ENCODE peak calls at places on chromosome 12, in nine cellular contexts. One of them, this sample, is unnamed. For H3K4me1, the result is how much of the 10 kb centered on the place peaks cover.

GRCh38 chr12:124403273-124403672 is 108.4 kb downstream of the RFLNA start:
- DNase-seq in HCT116: no peak
- DNase-seq in fibroblast of lung: no peak
- DNase-seq in GM23338: no peak
- DNase-seq in tibial artery: peak
- DNase-seq in psoas muscle: peak
- DNase-seq in mucosa of descending colon: no peak
- DNase-seq in uterus: peak
- DNase-seq in Panc1: no peak
- DNase-seq in this sample: no peak

GRCh38 chr12:32887058-32887457 is 9.5 kb downstream of the PKP2 start:
- DNase-seq in HCT116: no peak
- DNase-seq in fibroblast of lung: no peak
- DNase-seq in GM23338: no peak
- DNase-seq in tibial artery: no peak
- DNase-seq in psoas muscle: no peak
- DNase-seq in mucosa of descending colon: no peak
- DNase-seq in uterus: no peak
- DNase-seq in Panc1: no peak
- DNase-seq in this sample: no peak

GRCh38 chr12:101875112-101875961 is 2.0 kb upstream of the DRAM1 start:
- DNase-seq in HCT116: no peak
- DNase-seq in fibroblast of lung: no peak
- DNase-seq in GM23338: no peak
- DNase-seq in tibial artery: no peak
- DNase-seq in psoas muscle: no peak
- DNase-seq in mucosa of descending colon: no peak
- DNase-seq in uterus: no peak
- DNase-seq in Panc1: no peak
- DNase-seq in this sample: no peak

GRCh38 chr12:44571031-44571550 is 305.0 kb downstream of the NELL2 start:
- DNase-seq in HCT116: no peak
- DNase-seq in fibroblast of lung: no peak
- DNase-seq in GM23338: no peak
- DNase-seq in tibial artery: no peak
- DNase-seq in psoas muscle: no peak
- DNase-seq in mucosa of descending colon: no peak
- DNase-seq in uterus: no peak
- DNase-seq in Panc1: no peak
- DNase-seq in this sample: no peak

GRCh38 chr12:524167-524951 is 64.6 kb downstream of the B4GALNT3 start:
- DNase-seq in HCT116: no peak
- DNase-seq in fibroblast of lung: no peak
- DNase-seq in GM23338: no peak
- DNase-seq in tibial artery: no peak
- DNase-seq in psoas muscle: no peak
- DNase-seq in mucosa of descending colon: peak
- DNase-seq in uterus: peak
- DNase-seq in Panc1: no peak
- DNase-seq in this sample: no peak

GRCh38 chr12:69714542-69714941 is 15.4 kb upstream of the BEST3 start:
- DNase-seq in HCT116: no peak
- DNase-seq in fibroblast of lung: no peak
- DNase-seq in GM23338: no peak
- DNase-seq in tibial artery: no peak
- DNase-seq in psoas muscle: no peak
- DNase-seq in mucosa of descending colon: no peak
- DNase-seq in uterus: no peak
- DNase-seq in Panc1: no peak
- DNase-seq in this sample: no peak

GRCh38 chr12:91555981-91556380 is 373.4 kb upstream of the DCN start:
- DNase-seq in HCT116: no peak
- DNase-seq in fibroblast of lung: no peak
- DNase-seq in GM23338: no peak
- DNase-seq in tibial artery: no peak
- DNase-seq in psoas muscle: no peak
- DNase-seq in mucosa of descending colon: no peak
- DNase-seq in uterus: no peak
- DNase-seq in Panc1: no peak
- DNase-seq in this sample: no peak

GRCh38 chr12:106841471-106842302 is 67.2 kb downstream of the RIC8B start:
- DNase-seq in HCT116: peak
- DNase-seq in fibroblast of lung: peak
- DNase-seq in GM23338: peak
- DNase-seq in tibial artery: no peak
- DNase-seq in psoas muscle: no peak
- DNase-seq in mucosa of descending colon: peak
- DNase-seq in uterus: peak
- DNase-seq in Panc1: no peak
- DNase-seq in this sample: no peak

GRCh38 chr12:110763578-110763977 is 20.9 kb upstream of the PPP1CC start:
- DNase-seq in HCT116: no peak
- DNase-seq in fibroblast of lung: no peak
- DNase-seq in GM23338: no peak
- DNase-seq in tibial artery: no peak
- DNase-seq in psoas muscle: no peak
- DNase-seq in mucosa of descending colon: no peak
- DNase-seq in uterus: no peak
- DNase-seq in Panc1: no peak
- DNase-seq in this sample: no peak

GRCh38 chr12:119115296-119115905 is 63.3 kb upstream of the HSPB8 start:
- DNase-seq in HCT116: peak
- DNase-seq in fibroblast of lung: peak
- DNase-seq in GM23338: peak
- DNase-seq in tibial artery: no peak
- DNase-seq in psoas muscle: no peak
- DNase-seq in mucosa of descending colon: peak
- DNase-seq in uterus: peak
- DNase-seq in Panc1: peak
- DNase-seq in this sample: no peak

GRCh38 chr12:121036810-121037326 is 2.2 kb downstream of the OASL start:
- DNase-seq in HCT116: no peak
- DNase-seq in fibroblast of lung: peak
- DNase-seq in GM23338: no peak
- DNase-seq in tibial artery: no peak
- DNase-seq in psoas muscle: no peak
- DNase-seq in mucosa of descending colon: no peak
- DNase-seq in uterus: no peak
- DNase-seq in Panc1: no peak
- DNase-seq in this sample: no peak

GRCh38 chr12:95143784-95144205 is 70.4 kb upstream of the NR2C1 start:
- DNase-seq in HCT116: no peak
- DNase-seq in fibroblast of lung: peak
- DNase-seq in GM23338: peak
- DNase-seq in tibial artery: no peak
- DNase-seq in psoas muscle: no peak
- DNase-seq in mucosa of descending colon: no peak
- DNase-seq in uterus: no peak
- DNase-seq in Panc1: no peak
- DNase-seq in this sample: no peak

GRCh38 chr12:2052861-2053674 is at the start of gene CACNA1C:
- DNase-seq in HCT116: no peak
- DNase-seq in fibroblast of lung: peak
- DNase-seq in GM23338: peak
- DNase-seq in tibial artery: peak
- DNase-seq in psoas muscle: peak
- DNase-seq in mucosa of descending colon: peak
- DNase-seq in uterus: peak
- DNase-seq in Panc1: no peak
- DNase-seq in this sample: peak

DNA sequence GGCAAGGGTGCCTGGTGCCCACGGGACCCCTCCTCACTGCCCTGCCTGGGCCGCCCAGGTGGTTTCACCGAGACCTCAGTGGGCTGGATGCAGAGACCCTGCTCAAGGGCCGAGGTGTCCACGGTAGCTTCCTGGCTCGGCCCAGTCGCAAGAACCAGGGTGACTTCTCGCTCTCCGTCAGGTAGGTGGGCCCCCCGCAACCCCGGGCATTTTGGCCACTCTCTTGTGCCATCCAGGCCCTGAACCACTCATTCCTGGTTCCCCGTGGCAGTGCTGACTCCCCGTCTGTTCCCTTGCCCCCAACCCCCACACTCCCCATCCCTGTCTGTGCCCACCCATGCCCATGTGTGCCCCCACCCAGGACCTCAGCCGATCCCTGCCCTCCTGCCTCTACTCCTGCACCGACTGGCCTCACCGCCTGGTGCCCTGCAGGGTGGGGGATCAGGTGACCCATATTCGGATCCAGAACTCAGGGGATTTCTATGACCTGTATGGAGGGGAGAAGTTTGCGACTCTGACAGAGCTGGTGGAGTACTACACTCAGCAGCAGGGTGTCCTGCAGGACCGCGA is 480 bp downstream of the PTPN6 start:
- DNase-seq in HCT116: no peak
- DNase-seq in fibroblast of lung: no peak
- DNase-seq in GM23338: no peak
- DNase-seq in tibial artery: no peak
- DNase-seq in psoas muscle: no peak
- DNase-seq in mucosa of descending colon: no peak
- DNase-seq in uterus: no peak
- DNase-seq in Panc1: no peak
- DNase-seq in this sample: no peak
- H3K4me1 ChIP-seq in HCT116: under half
- H3K4me1 ChIP-seq in fibroblast of lung: under half
- H3K4me1 ChIP-seq in GM23338: under half
- H3K4me1 ChIP-seq in tibial artery: under half
- H3K4me1 ChIP-seq in psoas muscle: under half
- H3K4me1 ChIP-seq in mucosa of descending colon: under half
- H3K4me1 ChIP-seq in uterus: under half
- H3K4me1 ChIP-seq in Panc1: under half
- H3K4me1 ChIP-seq in this sample: under half

GRCh38 chr12:38772427-38772826 is 133.0 kb downstream of the CPNE8 start:
- DNase-seq in HCT116: no peak
- DNase-seq in fibroblast of lung: no peak
- DNase-seq in GM23338: no peak
- DNase-seq in tibial artery: no peak
- DNase-seq in psoas muscle: no peak
- DNase-seq in mucosa of descending colon: no peak
- DNase-seq in uterus: no peak
- DNase-seq in Panc1: no peak
- DNase-seq in this sample: no peak
- H3K4me1 ChIP-seq in HCT116: under half
- H3K4me1 ChIP-seq in fibroblast of lung: under half
- H3K4me1 ChIP-seq in GM23338: under half
- H3K4me1 ChIP-seq in tibial artery: under half
- H3K4me1 ChIP-seq in psoas muscle: under half
- H3K4me1 ChIP-seq in mucosa of descending colon: under half
- H3K4me1 ChIP-seq in uterus: under half
- H3K4me1 ChIP-seq in Panc1: under half
- H3K4me1 ChIP-seq in this sample: under half

GRCh38 chr12:52944683-52945388 is 4.1 kb upstream of the KRT18 start:
- DNase-seq in HCT116: no peak
- DNase-seq in fibroblast of lung: no peak
- DNase-seq in GM23338: no peak
- DNase-seq in tibial artery: no peak
- DNase-seq in psoas muscle: no peak
- DNase-seq in mucosa of descending colon: no peak
- DNase-seq in uterus: no peak
- DNase-seq in Panc1: no peak
- DNase-seq in this sample: no peak

GRCh38 chr12:52945389-52946232 is 3.3 kb upstream of the KRT18 start:
- DNase-seq in HCT116: no peak
- DNase-seq in fibroblast of lung: peak
- DNase-seq in GM23338: peak
- DNase-seq in tibial artery: no peak
- DNase-seq in psoas muscle: no peak
- DNase-seq in mucosa of descending colon: no peak
- DNase-seq in uterus: no peak
- DNase-seq in Panc1: no peak
- DNase-seq in this sample: no peak

GRCh38 chr12:52942056-52942913 is 6.6 kb upstream of the KRT18 start:
- DNase-seq in HCT116: no peak
- DNase-seq in fibroblast of lung: no peak
- DNase-seq in GM23338: no peak
- DNase-seq in tibial artery: no peak
- DNase-seq in psoas muscle: no peak
- DNase-seq in mucosa of descending colon: peak
- DNase-seq in uterus: no peak
- DNase-seq in Panc1: no peak
- DNase-seq in this sample: no peak

GRCh38 chr12:52946334-52946733 is 2.6 kb upstream of the KRT18 start:
- DNase-seq in HCT116: no peak
- DNase-seq in fibroblast of lung: no peak
- DNase-seq in GM23338: no peak
- DNase-seq in tibial artery: no peak
- DNase-seq in psoas muscle: no peak
- DNase-seq in mucosa of descending colon: no peak
- DNase-seq in uterus: no peak
- DNase-seq in Panc1: no peak
- DNase-seq in this sample: no peak

DNA sequence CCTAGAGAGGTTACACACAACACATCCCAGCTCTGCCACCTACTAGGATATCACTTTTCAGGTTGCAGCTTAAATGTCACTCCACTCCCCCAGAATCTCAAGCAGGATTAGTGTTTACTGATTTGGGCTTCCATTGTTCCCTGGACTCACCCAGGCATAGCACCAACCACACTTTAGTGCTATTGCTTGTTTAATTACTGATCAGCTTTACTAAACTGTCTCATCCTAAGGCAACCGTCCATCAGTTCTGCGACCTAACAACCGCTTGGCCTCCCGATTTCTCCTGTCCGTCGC is 6.1 kb upstream of the KRT18 start:
- DNase-seq in HCT116: no peak
- DNase-seq in fibroblast of lung: no peak
- DNase-seq in GM23338: no peak
- DNase-seq in tibial artery: no peak
- DNase-seq in psoas muscle: no peak
- DNase-seq in mucosa of descending colon: no peak
- DNase-seq in uterus: no peak
- DNase-seq in Panc1: no peak
- DNase-seq in this sample: no peak
- H3K4me1 ChIP-seq in HCT116: half or more
- H3K4me1 ChIP-seq in fibroblast of lung: under half
- H3K4me1 ChIP-seq in GM23338: under half
- H3K4me1 ChIP-seq in tibial artery: under half
- H3K4me1 ChIP-seq in psoas muscle: under half
- H3K4me1 ChIP-seq in mucosa of descending colon: under half
- H3K4me1 ChIP-seq in uterus: under half
- H3K4me1 ChIP-seq in Panc1: under half
- H3K4me1 ChIP-seq in this sample: under half

DNA sequence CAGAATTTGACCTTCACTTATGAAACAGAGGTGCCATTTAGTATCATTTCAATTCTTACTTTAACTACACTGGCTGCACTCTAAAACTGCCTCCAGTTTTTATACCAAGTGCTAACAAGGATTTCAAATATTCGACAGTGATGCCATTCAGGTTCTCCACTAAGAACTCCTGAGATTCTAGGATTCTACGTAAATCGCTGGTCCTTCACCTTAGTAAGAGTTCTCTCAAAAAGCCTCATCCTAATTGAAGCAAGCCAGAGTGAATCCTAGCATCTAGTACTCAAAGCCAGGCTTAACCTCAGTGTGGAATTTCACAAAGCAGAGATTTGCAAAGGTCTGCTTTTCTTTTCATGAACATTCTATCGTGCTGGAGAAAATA is 3.5 kb downstream of the SLC38A2 start:
- DNase-seq in HCT116: no peak
- DNase-seq in fibroblast of lung: no peak
- DNase-seq in GM23338: no peak
- DNase-seq in tibial artery: no peak
- DNase-seq in psoas muscle: no peak
- DNase-seq in mucosa of descending colon: no peak
- DNase-seq in uterus: no peak
- DNase-seq in Panc1: no peak
- DNase-seq in this sample: no peak
- H3K4me1 ChIP-seq in HCT116: under half
- H3K4me1 ChIP-seq in fibroblast of lung: under half
- H3K4me1 ChIP-seq in GM23338: under half
- H3K4me1 ChIP-seq in tibial artery: under half
- H3K4me1 ChIP-seq in psoas muscle: half or more
- H3K4me1 ChIP-seq in mucosa of descending colon: half or more
- H3K4me1 ChIP-seq in uterus: under half
- H3K4me1 ChIP-seq in Panc1: half or more
- H3K4me1 ChIP-seq in this sample: half or more